ENCODE peak calls at places on chromosomes 6 and 20, in seven cellular contexts. F is amniotic stem cell; G is RKO; P is endothelial cell; Z is activated CD4-positive, alpha-beta T cell treated with anti-CD3 and anti-CD28 coated beads, Interleukin-2, amount 10 ng/mL, durations not matched to agents 7 days and 5 days; T is GM23338; H is AG20443. B is an unnamed sample.

GRCh38 chr6:1810880-1811279 is 201.2 kb downstream of the FOXC1 start:
- DNase-seq in F (no peak), G (no peak), P (no peak), Z (no peak), T (no peak), H (no peak), B (no peak)

GRCh38 chr20:46808565-46808964 is 86.1 kb upstream of the EYA2 start:
- DNase-seq in F (no peak), G (no peak), P (no peak), Z (no peak), T (no peak), H (no peak), B (no peak)

GRCh38 chr6:91299544-91300491 is 712.9 kb upstream of the MAP3K7 start:
- DNase-seq in F (no peak), G (no peak), P (no peak), Z (no peak), T (peak), H (no peak), B (peak)

GRCh38 chr20:4295226-4295625 is 279.9 kb upstream of the RNF24 start:
- DNase-seq in F (no peak), G (no peak), P (no peak), Z (no peak), T (no peak), H (no peak), B (no peak)

GRCh38 chr6:138499303-138499991 is at the start of gene NHSL1:
- DNase-seq in F (no peak), G (no peak), P (no peak), Z (no peak), T (peak), H (peak), B (no peak)

GRCh38 chr6:30443657-30444450 is 45.5 kb upstream of the HLA-E start:
- DNase-seq in F (no peak), G (no peak), P (no peak), Z (no peak), T (peak), H (peak), B (no peak)

GRCh38 chr6:52087498-52087999 is at the start of gene PKHD1:
- DNase-seq in F (no peak), G (peak), P (no peak), Z (no peak), T (peak), H (peak), B (no peak)

GRCh38 chr6:30769088-30769852 is 24.9 kb upstream of the IER3 start:
- DNase-seq in F (peak), G (peak), P (no peak), Z (peak), T (peak), H (peak), B (no peak)

GRCh38 chr20:56710577-56711465 is 81.7 kb downstream of the TFAP2C start:
- DNase-seq in F (no peak), G (peak), P (no peak), Z (no peak), T (peak), H (peak), B (no peak)

GRCh38 chr6:118565317-118565960 is 17.3 kb downstream of the PLN start:
- DNase-seq in F (no peak), G (peak), P (no peak), Z (peak), T (peak), H (no peak), B (no peak)

B was measured in H1.